ENCODE peak calls at places on chromosomes 11 and 22, in four cellular contexts. Z is colonic mucosa, T is lower lobe of right lung, V is stomach. Y is an unnamed sample.

GRCh38 chr22:30763815-30764686 is 69.4 kb downstream of the OSBP2 start:
- DNase-seq in Z (peak), V (peak), T (no peak), Y (no peak)

GRCh38 chr11:67507242-67507890 is 596 bp downstream of the CDK2AP2 start:
- DNase-seq in V (peak), T (no peak), Z (peak), Y (no peak)

GRCh38 chr11:62921573-62922188 is 518 bp upstream of the CHRM1 start:
- DNase-seq in Z (peak), T (no peak), V (peak), Y (no peak)

GRCh38 chr11:116375221-116375620 is 397.6 kb downstream of the BUD13 start:
- DNase-seq in V (no peak), Z (no peak), T (no peak), Y (no peak)

GRCh38 chr11:111360150-111361043 is 18.7 kb downstream of the POU2AF1 start:
- DNase-seq in V (peak), Z (peak), T (no peak), Y (no peak)

GRCh38 chr11:131658952-131659351 is 288.5 kb downstream of the NTM start:
- DNase-seq in Z (no peak), T (no peak), V (no peak), Y (no peak)

GRCh38 chr11:69721745-69722144 is 17.9 kb upstream of the FGF19 start:
- DNase-seq in V (no peak), Z (no peak), T (no peak), Y (no peak)

GRCh38 chr11:73907191-73907590 is 30.4 kb downstream of the PAAF1 start:
- DNase-seq in T (peak), V (no peak), Z (no peak), Y (no peak)

GRCh38 chr11:62918531-62918930 is 2.6 kb downstream of the CHRM1 start:
- DNase-seq in Z (no peak), T (peak), V (no peak), Y (no peak)

GRCh38 chr11:90113541-90113940 is 20.9 kb upstream of the NAALAD2 start:
- DNase-seq in Z (no peak), T (no peak), V (no peak), Y (no peak)

GRCh38 chr22:30212363-30212995 is 34.1 kb downstream of the LIF start:
- DNase-seq in V (peak), Z (no peak), T (peak), Y (peak)

GRCh38 chr22:25395468-25395867 is 169.0 kb upstream of the GRK3 start:
- DNase-seq in T (no peak), V (no peak), Z (no peak), Y (no peak)

GRCh38 chr22:21862386-21863242 is 4.8 kb downstream of the MAPK1 start:
- DNase-seq in T (no peak), Z (no peak), V (no peak), Y (no peak)
- H3K4me3 ChIP-seq in T (no peak), Z (no peak), V (no peak), Y (no peak)

GRCh38 chr11:46279393-46280099 is 2.1 kb downstream of the CREB3L1 start:
- DNase-seq in T (no peak), Z (peak), V (peak), Y (no peak)
- H3K27ac ChIP-seq in T (no peak), Z (peak), V (peak), Y (peak)

DNA sequence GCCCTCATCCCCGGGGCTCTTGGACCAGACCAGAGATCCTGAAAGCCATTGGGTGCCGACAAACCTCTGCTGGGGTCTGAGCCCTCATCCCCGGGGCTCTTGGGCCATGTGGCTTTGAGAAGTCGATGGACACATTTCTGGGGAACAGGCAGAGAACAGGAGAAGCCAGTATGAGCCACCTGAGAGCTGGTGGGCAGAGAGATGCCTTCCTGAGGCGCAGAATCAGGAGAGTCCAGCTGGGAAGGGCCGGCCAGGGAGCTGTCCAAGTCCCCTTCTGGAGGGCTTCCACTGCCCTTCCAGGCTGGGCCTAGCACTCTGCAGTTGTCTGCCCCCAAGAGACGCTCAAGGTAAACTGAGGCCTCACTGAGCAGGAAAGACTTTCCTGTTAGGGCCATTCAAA is 1398.1 kb downstream of the BRD1 start:
- DNase-seq in T (no peak), Z (no peak), V (no peak), Y (peak)
- TF ChIP-seq CTCF in T (no peak), Z (no peak), V (no peak), Y (no peak)

DNA sequence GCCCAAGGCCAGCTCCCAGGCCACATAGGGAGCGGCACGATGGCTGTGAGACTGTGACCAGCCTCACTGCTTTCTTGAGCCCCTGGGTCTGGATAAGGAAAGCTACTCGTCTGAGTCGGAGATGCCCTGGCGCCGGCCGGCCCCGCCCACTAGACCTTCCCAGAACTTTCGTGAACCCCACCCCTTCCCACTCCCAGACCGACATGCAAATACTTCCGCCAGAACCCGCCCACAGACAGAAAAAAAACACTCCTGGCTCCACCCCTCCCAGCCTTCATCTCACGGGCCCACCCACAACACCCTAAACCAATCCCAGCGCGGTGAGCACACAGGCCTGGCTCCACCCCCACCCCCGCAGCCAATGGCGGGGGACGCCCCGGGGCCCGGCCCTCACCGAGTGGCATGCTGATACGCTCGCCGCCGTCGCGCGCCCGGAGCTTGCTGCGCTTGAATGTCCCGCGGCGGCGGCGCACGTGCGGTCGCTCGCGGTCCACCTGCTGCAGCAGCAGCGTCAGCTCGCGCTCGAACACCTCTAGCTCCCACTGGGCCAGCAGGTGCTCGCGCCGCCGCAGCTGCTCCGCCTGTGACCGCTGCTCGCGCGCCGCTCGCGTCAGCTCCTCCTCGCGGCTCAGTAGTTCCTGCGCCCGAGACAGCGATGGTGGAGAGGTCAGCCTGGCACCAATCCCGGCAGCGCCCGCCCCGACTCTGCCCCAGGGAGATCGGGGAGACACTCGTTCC is 7.0 kb downstream of the MAP3K11 start:
- DNase-seq in V (peak), Z (peak), T (peak), Y (peak)
- H3K4me3 ChIP-seq in V (peak), Z (no peak), T (peak), Y (peak)

DNA sequence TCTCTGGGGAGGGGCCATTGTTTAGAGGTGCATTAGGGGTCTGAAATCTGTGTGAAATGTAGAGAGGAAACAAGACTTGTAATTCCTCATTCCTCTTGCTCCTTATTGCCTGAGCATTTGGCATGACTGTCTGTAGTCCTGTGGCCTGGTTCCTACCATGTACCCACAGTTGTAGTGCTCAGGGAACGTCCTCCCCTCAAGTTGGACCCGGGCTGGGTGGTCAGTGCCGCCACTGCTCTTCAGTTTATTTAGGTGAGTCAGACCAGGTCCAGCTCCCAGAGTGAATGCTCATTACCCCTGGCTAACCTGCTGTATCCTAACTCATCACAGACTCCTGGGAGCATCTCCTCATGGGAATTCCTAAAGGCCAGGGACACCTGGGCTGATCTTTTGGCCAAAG is 139.8 kb downstream of the GRIK4 start:
- DNase-seq in T (no peak), V (no peak), Z (no peak), Y (no peak)
- H3K27ac ChIP-seq in T (no peak), V (no peak), Z (no peak), Y (no peak)

DNA sequence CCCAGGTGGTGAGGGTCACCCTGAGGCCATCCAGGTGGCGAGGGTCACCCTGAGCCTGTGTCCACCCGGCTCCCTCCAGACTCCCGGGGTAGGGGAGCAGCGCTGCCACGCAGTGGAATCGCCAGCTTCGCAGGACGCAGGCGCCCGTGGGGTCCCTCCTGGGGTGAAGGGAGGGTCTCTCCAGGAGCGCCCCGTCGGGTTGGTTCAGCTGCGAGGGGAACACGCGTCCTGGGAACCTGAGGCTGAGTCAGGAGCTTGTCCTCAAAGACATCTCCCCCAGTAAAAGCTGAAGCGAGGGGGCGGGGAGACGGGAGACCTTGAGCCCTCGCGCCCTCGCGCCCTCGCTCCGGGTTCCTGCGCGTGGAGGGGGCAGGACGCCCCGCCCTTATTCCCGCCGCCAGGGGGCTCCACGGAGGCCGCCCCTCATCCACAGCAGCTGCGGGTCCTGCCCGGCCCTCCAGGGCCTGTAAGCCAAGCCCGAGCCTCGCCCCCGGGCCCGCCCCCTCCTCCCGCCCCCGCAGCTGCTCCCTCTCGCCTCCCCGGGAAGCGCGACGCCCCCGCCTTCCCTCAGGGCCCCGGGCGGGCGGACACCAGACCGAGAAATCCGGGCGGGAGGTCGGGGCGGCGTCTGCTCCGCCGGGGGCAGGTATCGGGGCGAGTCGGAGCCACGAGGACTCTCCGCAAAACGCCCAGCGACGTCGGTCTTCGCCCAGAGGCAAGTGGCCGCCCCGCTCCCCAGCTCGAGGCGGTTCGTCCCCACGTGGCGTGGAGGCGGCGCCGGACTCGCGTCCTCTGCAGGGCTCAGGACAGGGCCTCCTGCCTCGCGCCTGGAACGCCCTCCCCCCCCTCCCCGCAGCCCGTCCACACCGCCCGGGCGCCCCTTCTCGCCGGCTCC is 22.8 kb downstream of the PIM3 start:
- DNase-seq in V (no peak), Z (no peak), T (peak), Y (peak)
- TF ChIP-seq CTCF in V (no peak), Z (peak), T (peak), Y (peak)

GRCh38 chr22:36816635-36817428 is at the start of gene PVALB:
- DNase-seq in T (peak), V (no peak), Z (no peak), Y (no peak)
- H3K4me3 ChIP-seq in T (peak), V (no peak), Z (no peak), Y (peak)

GRCh38 chr11:36454551-36454950 is 55.5 kb downstream of the TRAF6 start:
- DNase-seq in T (no peak), Z (no peak), V (no peak), Y (no peak)
- H3K27ac ChIP-seq in T (peak), Z (no peak), V (peak), Y (peak)